ENCODE peak calls at places on chromosomes 6 and 20, in eight cellular contexts. R is sigmoid colon, A is K562, K is transverse colon, Q is HCT116, D is stomach, V is upper lobe of left lung, J is breast epithelium. L is an unnamed sample.

GRCh38 chr6:33822575-33823395 is 19.0 kb upstream of the MLN start:
- DNase-seq in D (no peak), K (no peak), A (peak), J (no peak), V (no peak), Q (peak), R (no peak), L (no peak)

GRCh38 chr20:2814587-2815051 is at the start of gene C20orf141:
- DNase-seq in A (peak), Q (no peak), K (peak), J (no peak), D (no peak), R (no peak), V (no peak), L (no peak)

GRCh38 chr20:5715068-5715841 is 34.9 kb upstream of the SHLD1 start:
- DNase-seq in Q (no peak), D (no peak), R (no peak), J (no peak), K (no peak), V (no peak), A (no peak), L (no peak)

GRCh38 chr6:44554901-44555300 is 167.4 kb downstream of the CDC5L start:
- DNase-seq in K (no peak), Q (no peak), D (no peak), R (no peak), A (no peak), V (no peak), J (no peak), L (no peak)

GRCh38 chr6:35318200-35318844 is 20.7 kb downstream of the DEF6 start:
- DNase-seq in Q (no peak), V (peak), R (peak), K (peak), A (no peak), D (peak), J (no peak), L (no peak)

GRCh38 chr6:90788781-90789180 is 201.9 kb upstream of the MAP3K7 start:
- DNase-seq in D (no peak), R (no peak), K (no peak), J (no peak), V (no peak), Q (no peak), A (no peak), L (no peak)

GRCh38 chr20:58439974-58440767 is 51.1 kb downstream of the VAPB start:
- DNase-seq in D (no peak), K (no peak), V (no peak), Q (no peak), A (no peak), R (no peak), J (no peak), L (no peak)

GRCh38 chr6:116159782-116160524 is 34.0 kb upstream of the COL10A1 start:
- DNase-seq in J (no peak), K (no peak), A (no peak), D (no peak), V (no peak), Q (no peak), R (no peak), L (no peak)

GRCh38 chr6:18141805-18142590 is 12.9 kb downstream of the TPMT start:
- DNase-seq in Q (no peak), R (no peak), K (no peak), D (no peak), J (no peak), A (no peak), V (no peak), L (no peak)

GRCh38 chr6:131210469-131210868 is 75.2 kb downstream of the AKAP7 start:
- DNase-seq in Q (no peak), R (no peak), J (no peak), A (no peak), V (no peak), D (no peak), K (no peak), L (no peak)

GRCh38 chr20:7617797-7618196 is 322.5 kb downstream of the HAO1 start:
- DNase-seq in V (no peak), Q (no peak), J (no peak), K (no peak), A (no peak), D (no peak), R (no peak), L (no peak)

GRCh38 chr6:7119272-7119801 is 11.6 kb downstream of the RREB1 start:
- DNase-seq in A (peak), J (no peak), V (no peak), K (no peak), D (no peak), Q (no peak), R (no peak), L (no peak)

GRCh38 chr6:136338486-136338885 is 48.8 kb upstream of the BCLAF1 start:
- DNase-seq in A (peak), Q (no peak), R (no peak), V (no peak), J (no peak), K (no peak), D (peak), L (no peak)

GRCh38 chr6:101668496-101668895 is 275.0 kb downstream of the GRIK2 start:
- DNase-seq in Q (no peak), K (no peak), J (no peak), R (no peak), D (no peak), V (no peak), A (no peak), L (no peak)

GRCh38 chr20:45892828-45893500 is 1.8 kb downstream of the CTSA start:
- DNase-seq in D (no peak), J (no peak), R (no peak), K (peak), Q (no peak), A (no peak), V (no peak), L (no peak)

GRCh38 chr20:32432277-32432676 is 74.1 kb downstream of the ASXL1 start:
- DNase-seq in V (no peak), K (no peak), A (no peak), Q (no peak), J (no peak), D (no peak), R (no peak), L (no peak)

GRCh38 chr6:112149719-112150263 is 62.4 kb downstream of the FAM229B start:
- DNase-seq in D (no peak), J (no peak), K (no peak), V (no peak), R (no peak), Q (no peak), A (no peak), L (no peak)

GRCh38 chr20:48019496-48019895 is 234.2 kb upstream of the SULF2 start:
- DNase-seq in Q (no peak), K (no peak), D (no peak), J (no peak), V (no peak), A (no peak), R (no peak), L (no peak)

GRCh38 chr6:15421945-15422733 is 176.3 kb downstream of the JARID2 start:
- DNase-seq in V (no peak), K (no peak), Q (no peak), J (no peak), D (no peak), R (no peak), A (no peak), L (no peak)

GRCh38 chr6:72746276-72746675 is 124.4 kb downstream of the KCNQ5 start:
- DNase-seq in K (no peak), Q (no peak), J (no peak), R (no peak), D (no peak), A (no peak), V (no peak), L (no peak)

GRCh38 chr6:120122401-120122800 is 772.8 kb upstream of the MAN1A1 start:
- DNase-seq in V (no peak), Q (no peak), R (no peak), K (no peak), J (no peak), D (no peak), A (no peak), L (no peak)

GRCh38 chr6:32151131-32151884 is 431 bp downstream of the PRRT1 start:
- DNase-seq in Q (no peak), V (peak), K (no peak), J (no peak), R (no peak), A (no peak), D (no peak), L (no peak)

GRCh38 chr6:30672445-30673253 is at the start of gene DHX16:
- DNase-seq in D (peak), K (peak), V (peak), R (peak), J (peak), Q (peak), A (peak), L (peak)

GRCh38 chr6:121510568-121511177 is 75.2 kb downstream of the GJA1 start:
- DNase-seq in V (no peak), A (no peak), K (no peak), J (no peak), D (no peak), Q (no peak), R (no peak), L (no peak)

GRCh38 chr6:74870403-74870802 is 335.4 kb downstream of the COL12A1 start:
- DNase-seq in A (no peak), J (no peak), Q (peak), D (no peak), V (no peak), R (no peak), K (peak), L (no peak)

GRCh38 chr6:137927777-137928218 is 60.7 kb downstream of the TNFAIP3 start:
- DNase-seq in D (no peak), J (no peak), A (peak), K (peak), V (peak), Q (no peak), R (no peak), L (no peak)

GRCh38 chr20:13397300-13397724 is 176.2 kb downstream of the ISM1 start:
- DNase-seq in J (no peak), A (no peak), K (no peak), R (no peak), Q (no peak), D (no peak), V (no peak), L (no peak)

GRCh38 chr6:143535189-143535614 is 23.7 kb upstream of the FUCA2 start:
- DNase-seq in D (no peak), J (no peak), A (no peak), V (no peak), Q (no peak), K (no peak), R (no peak), L (no peak)

GRCh38 chr6:117829594-117830319 is 77.3 kb upstream of the SLC35F1 start:
- DNase-seq in V (peak), J (no peak), Q (peak), A (peak), K (no peak), D (no peak), R (no peak), L (no peak)

GRCh38 chr6:112802154-112802553 is 455.0 kb downstream of the RFPL4B start:
- DNase-seq in J (no peak), A (no peak), Q (no peak), K (no peak), V (no peak), D (no peak), R (no peak), L (no peak)

GRCh38 chr20:35619196-35620095 is 3.8 kb downstream of the SPAG4 start:
- DNase-seq in V (peak), K (peak), J (peak), D (peak), A (peak), R (peak), Q (peak), L (peak)

GRCh38 chr6:154112181-154112809 is 73.3 kb downstream of the OPRM1 start:
- DNase-seq in Q (no peak), K (no peak), J (no peak), R (no peak), V (no peak), D (no peak), A (no peak), L (no peak)

DNA sequence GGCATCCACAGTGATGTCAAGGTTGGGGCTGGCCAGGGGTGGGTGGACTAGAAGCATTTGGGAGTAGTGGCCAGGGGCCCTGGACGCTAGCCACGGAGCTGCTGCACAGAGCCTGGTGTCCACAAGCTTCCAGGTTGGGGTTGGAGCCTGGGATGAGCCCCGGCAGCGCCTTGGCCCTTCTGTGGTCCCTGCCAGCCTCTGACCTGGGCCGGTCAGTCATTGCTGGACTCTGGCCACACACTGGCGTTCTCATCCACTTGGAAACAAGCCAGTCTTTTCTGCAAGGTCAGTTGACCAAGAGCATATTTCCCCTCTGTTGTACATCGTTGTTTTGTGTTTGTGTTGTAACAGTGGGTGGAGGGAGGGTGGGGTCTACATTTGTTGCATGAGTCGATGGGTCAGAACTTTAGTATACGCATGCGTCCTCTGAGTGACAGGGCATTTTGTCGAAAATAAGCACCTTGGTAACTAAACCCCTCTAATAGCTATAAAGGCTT is 8.4 kb downstream of the PSMA7 start:
- DNase-seq in K (no peak), D (peak), J (no peak), V (no peak), Q (no peak), A (no peak), R (no peak), L (no peak)
- TF ChIP-seq POLR2A in K (no peak), D (no peak), J (no peak), V (no peak), Q (no peak), A (no peak), R (no peak), L (no peak)

GRCh38 chr6:332671-333070 is 40.4 kb downstream of the DUSP22 start:
- DNase-seq in J (no peak), Q (no peak), R (no peak), K (no peak), D (no peak), V (no peak), A (no peak), L (no peak)

GRCh38 chr6:329888-330691 is 37.8 kb downstream of the DUSP22 start:
- DNase-seq in K (no peak), J (no peak), D (no peak), Q (no peak), A (peak), V (no peak), R (peak), L (no peak)

GRCh38 chr6:330948-331347 is 38.7 kb downstream of the DUSP22 start:
- DNase-seq in V (no peak), D (no peak), A (no peak), K (no peak), Q (no peak), R (peak), J (no peak), L (no peak)

GRCh38 chr6:333379-334002 is 41.2 kb downstream of the DUSP22 start:
- DNase-seq in V (peak), R (peak), K (no peak), J (no peak), A (no peak), D (no peak), Q (no peak), L (no peak)

GRCh38 chr6:331622-332521 is 39.6 kb downstream of the DUSP22 start:
- DNase-seq in V (peak), Q (no peak), R (no peak), J (no peak), K (peak), D (no peak), A (no peak), L (no peak)
- TF ChIP-seq POLR2AphosphoS5 in V (no peak), Q (no peak), R (no peak), J (no peak), K (no peak), D (no peak), A (no peak), L (no peak)

GRCh38 chr6:45990162-45990561 is 25.5 kb downstream of the CLIC5 start:
- DNase-seq in R (no peak), Q (no peak), D (no peak), J (no peak), K (no peak), A (no peak), V (no peak), L (no peak)
- H3K27ac ChIP-seq in R (no peak), Q (no peak), D (no peak), J (no peak), K (no peak), A (no peak), V (no peak), L (no peak)

GRCh38 chr6:40398810-40399477 is 188.2 kb downstream of the LRFN2 start:
- DNase-seq in V (no peak), R (no peak), D (no peak), A (no peak), J (no peak), Q (peak), K (no peak), L (no peak)
- TF ChIP-seq POLR2A in V (no peak), R (no peak), D (no peak), A (no peak), J (no peak), Q (no peak), K (no peak), L (no peak)

L was measured in esophagus muscularis mucosa.